ENCODE peak calls at places on chromosomes 3 and 15, in nine cellular contexts. C is RWPE2, L is ovary, M is fibroblast of pulmonary artery, A is A549, I is suprapubic skin, H is spleen, F is fibroblast of lung, V is cardiac fibroblast. O is an unnamed sample.

GRCh38 chr15:57503911-57504598 is 87.6 kb upstream of the MYZAP start:
- DNase-seq in H (no peak), A (no peak), V (peak), M (peak), I (no peak), F (peak), C (no peak), L (peak), O (no peak)

GRCh38 chr15:76696840-76697239 is 208.3 kb downstream of the SCAPER start:
- DNase-seq in V (no peak), I (no peak), L (no peak), M (no peak), F (no peak), C (no peak), A (no peak), H (no peak), O (no peak)

GRCh38 chr3:147705626-147706025 is 296.5 kb downstream of the ZIC1 start:
- DNase-seq in C (no peak), L (no peak), F (no peak), I (no peak), M (no peak), V (no peak), A (no peak), H (no peak), O (no peak)

GRCh38 chr3:14143826-14144225 is 19.0 kb downstream of the TMEM43 start:
- DNase-seq in C (no peak), A (peak), H (no peak), V (peak), I (no peak), L (no peak), M (peak), F (peak), O (no peak)

GRCh38 chr3:144085964-144086363 is 114.3 kb downstream of the DIPK2A start:
- DNase-seq in H (no peak), L (no peak), C (no peak), F (peak), A (peak), I (no peak), M (peak), V (peak), O (no peak)

GRCh38 chr3:132554437-132554836 is 42.6 kb upstream of the ACKR4 start:
- DNase-seq in L (no peak), M (peak), I (no peak), C (no peak), V (peak), F (peak), A (peak), H (no peak), O (no peak)

GRCh38 chr15:43775411-43775965 is 1.3 kb downstream of the ELL3 start:
- DNase-seq in F (peak), M (peak), H (no peak), I (no peak), C (peak), A (peak), V (peak), L (peak), O (no peak)

GRCh38 chr3:25097023-25097422 is 331.0 kb upstream of the RARB start:
- DNase-seq in C (no peak), L (no peak), F (no peak), V (no peak), I (no peak), H (no peak), M (no peak), A (no peak), O (no peak)

GRCh38 chr15:70539409-70539808 is 223.9 kb downstream of the UACA start:
- DNase-seq in F (no peak), C (peak), H (peak), M (no peak), I (peak), L (no peak), V (no peak), A (no peak), O (no peak)

GRCh38 chr15:69810441-69811071 is 287.2 kb downstream of the TLE3 start:
- DNase-seq in C (no peak), M (no peak), A (no peak), V (no peak), I (no peak), L (no peak), H (no peak), F (peak), O (no peak)

GRCh38 chr15:47834093-47834492 is 116.8 kb downstream of the SEMA6D start:
- DNase-seq in L (no peak), H (no peak), A (no peak), F (no peak), V (no peak), C (no peak), M (no peak), I (no peak), O (no peak)

GRCh38 chr3:182568206-182568605 is 225.1 kb upstream of the ATP11B start:
- DNase-seq in V (no peak), I (no peak), H (no peak), M (no peak), A (no peak), F (no peak), L (no peak), C (no peak), O (no peak)

GRCh38 chr3:196948442-196949365 is 6.4 kb upstream of the NCBP2 start:
- DNase-seq in V (no peak), A (no peak), L (no peak), M (peak), C (no peak), I (no peak), F (peak), H (no peak), O (no peak)

GRCh38 chr3:171453175-171453868 is 6.9 kb downstream of the TNIK start:
- DNase-seq in L (no peak), V (no peak), A (no peak), C (no peak), F (peak), I (no peak), H (no peak), M (peak), O (no peak)

GRCh38 chr3:29186982-29187718 is 93.7 kb upstream of the RBMS3 start:
- DNase-seq in F (peak), M (peak), H (no peak), I (no peak), L (no peak), A (peak), C (no peak), V (peak), O (no peak)

GRCh38 chr3:190537131-190537530 is 23.2 kb downstream of the IL1RAP start:
- DNase-seq in F (peak), A (no peak), C (no peak), M (no peak), V (peak), H (no peak), I (no peak), L (no peak), O (no peak)

GRCh38 chr3:126925411-126926171 is 57.3 kb upstream of the PLXNA1 start:
- DNase-seq in M (peak), C (peak), V (peak), A (no peak), H (peak), I (no peak), F (no peak), L (no peak), O (no peak)

GRCh38 chr15:57156210-57156887 is 220.0 kb upstream of the CGNL1 start:
- DNase-seq in A (no peak), L (no peak), M (no peak), I (no peak), V (no peak), F (no peak), H (no peak), C (no peak), O (no peak)

GRCh38 chr3:66492672-66493071 is 8.2 kb downstream of the LRIG1 start:
- DNase-seq in H (no peak), M (no peak), I (no peak), V (no peak), F (no peak), C (no peak), A (no peak), L (no peak), O (no peak)

GRCh38 chr3:157330206-157330605 is 106.4 kb upstream of the PTX3 start:
- DNase-seq in C (no peak), I (no peak), A (no peak), F (no peak), H (no peak), V (no peak), M (no peak), L (no peak), O (no peak)

GRCh38 chr15:43370975-43371974 is at the start of the genes TUBGCP4 and ZSCAN29:
- DNase-seq in C (peak), L (peak), I (peak), V (peak), F (peak), A (peak), H (peak), M (peak), O (peak)

GRCh38 chr3:185958626-185959025 is 20.8 kb upstream of the TRA2B start:
- DNase-seq in M (peak), V (peak), L (no peak), A (no peak), C (no peak), H (no peak), I (no peak), F (no peak), O (no peak)

GRCh38 chr15:31172606-31173005 is 71.1 kb upstream of the TRPM1 start:
- DNase-seq in L (no peak), F (no peak), A (no peak), M (no peak), C (no peak), V (no peak), I (no peak), H (no peak), O (no peak)

GRCh38 chr3:81003817-81004216 is 757.6 kb downstream of the GBE1 start:
- DNase-seq in C (no peak), I (no peak), V (no peak), H (no peak), F (no peak), A (no peak), L (no peak), M (no peak), O (no peak)

GRCh38 chr15:63978511-63979226 is 67.6 kb downstream of the DAPK2 start:
- DNase-seq in V (no peak), H (peak), F (no peak), A (no peak), C (no peak), L (no peak), I (no peak), M (no peak), O (no peak)

GRCh38 chr3:42590989-42591756 is 513 bp downstream of the SS18L2 start:
- DNase-seq in I (no peak), A (no peak), V (peak), L (no peak), F (no peak), H (peak), M (peak), C (no peak), O (no peak)

GRCh38 chr3:178270838-178271237 is 265.4 kb upstream of the KCNMB2 start:
- DNase-seq in A (no peak), C (no peak), I (no peak), V (peak), F (no peak), L (no peak), H (no peak), M (no peak), O (no peak)

GRCh38 chr15:68200016-68200861 is 4.9 kb downstream of the CALML4 start:
- DNase-seq in H (no peak), C (no peak), M (no peak), A (no peak), V (no peak), L (peak), F (no peak), I (no peak), O (no peak)

GRCh38 chr3:31472479-31473390 is 60.0 kb upstream of the STT3B start:
- DNase-seq in M (peak), V (peak), F (peak), H (no peak), L (no peak), A (no peak), I (no peak), C (no peak), O (no peak)

GRCh38 chr15:89768071-89768500 is 8.0 kb upstream of the MESP2 start:
- DNase-seq in L (no peak), M (peak), C (no peak), A (no peak), H (no peak), I (no peak), V (peak), F (peak), O (no peak)

GRCh38 chr3:109072208-109072607 is 45.7 kb downstream of the MORC1 start:
- DNase-seq in A (no peak), V (no peak), F (no peak), L (no peak), I (no peak), M (no peak), C (no peak), H (no peak), O (no peak)

GRCh38 chr15:66294932-66295235 is 1.5 kb downstream of the DIS3L start:
- DNase-seq in L (no peak), A (no peak), H (no peak), I (no peak), V (no peak), M (peak), F (peak), C (no peak), O (no peak)

GRCh38 chr15:99592135-99592845 is 26.5 kb downstream of the MEF2A start:
- DNase-seq in C (no peak), M (peak), H (no peak), A (no peak), F (peak), L (no peak), I (no peak), V (peak), O (no peak)

GRCh38 chr15:68580026-68580882 is 1.5 kb downstream of the CORO2B start:
- DNase-seq in M (no peak), V (no peak), C (no peak), H (peak), L (peak), I (no peak), F (no peak), A (no peak), O (no peak)

GRCh38 chr3:72836923-72837322 is 11.3 kb downstream of the SHQ1 start:
- DNase-seq in C (no peak), H (no peak), F (no peak), A (no peak), I (no peak), V (no peak), M (peak), L (no peak), O (no peak)
- TF ChIP-seq CTCF in C (no peak), H (no peak), F (no peak), A (no peak), I (no peak), V (no peak), M (no peak), L (no peak), O (no peak)

DNA sequence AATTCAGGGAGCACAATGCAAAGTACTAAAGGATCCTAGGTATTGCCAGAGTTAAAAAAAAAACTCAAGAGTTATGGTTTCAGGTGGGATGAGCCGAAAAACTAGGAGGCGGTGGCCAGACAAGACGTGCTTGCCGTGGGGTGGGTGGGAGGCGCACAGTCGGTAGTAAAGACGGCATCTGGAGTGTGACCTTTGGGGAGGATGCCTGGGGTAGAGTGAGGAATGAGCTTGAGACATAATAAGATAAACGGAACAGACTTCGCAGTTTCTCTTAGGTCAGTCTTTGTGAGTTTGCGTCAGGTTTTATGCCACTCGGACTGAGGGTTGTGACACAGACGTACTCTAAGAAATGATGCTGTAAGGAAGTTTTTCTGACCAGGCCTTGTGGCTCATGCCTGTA is 139.6 kb downstream of the LRRK1 start:
- DNase-seq in F (no peak), H (no peak), A (no peak), V (no peak), I (peak), M (no peak), C (peak), L (no peak), O (no peak)
- TF ChIP-seq CTCF in F (no peak), H (no peak), A (no peak), V (no peak), I (no peak), M (no peak), C (no peak), L (no peak), O (no peak)

GRCh38 chr15:88469321-88469720 is 1.8 kb downstream of the MRPS11 start:
- DNase-seq in V (no peak), I (no peak), A (no peak), H (no peak), C (no peak), M (no peak), L (no peak), F (no peak), O (no peak)

GRCh38 chr15:88467073-88467934 is at the start of the genes MRPL46 and MRPS11:
- DNase-seq in V (peak), F (peak), H (peak), M (peak), L (peak), A (peak), C (peak), I (peak), O (peak)

GRCh38 chr15:88465633-88466219 is 1.5 kb downstream of the MRPL46 start:
- DNase-seq in I (no peak), L (no peak), V (peak), F (peak), M (peak), A (peak), H (no peak), C (no peak), O (no peak)

GRCh38 chr15:88470625-88471372 is 3.3 kb downstream of the MRPS11 start:
- DNase-seq in H (no peak), I (peak), L (no peak), C (no peak), A (no peak), M (no peak), V (no peak), F (no peak), O (no peak)

DNA sequence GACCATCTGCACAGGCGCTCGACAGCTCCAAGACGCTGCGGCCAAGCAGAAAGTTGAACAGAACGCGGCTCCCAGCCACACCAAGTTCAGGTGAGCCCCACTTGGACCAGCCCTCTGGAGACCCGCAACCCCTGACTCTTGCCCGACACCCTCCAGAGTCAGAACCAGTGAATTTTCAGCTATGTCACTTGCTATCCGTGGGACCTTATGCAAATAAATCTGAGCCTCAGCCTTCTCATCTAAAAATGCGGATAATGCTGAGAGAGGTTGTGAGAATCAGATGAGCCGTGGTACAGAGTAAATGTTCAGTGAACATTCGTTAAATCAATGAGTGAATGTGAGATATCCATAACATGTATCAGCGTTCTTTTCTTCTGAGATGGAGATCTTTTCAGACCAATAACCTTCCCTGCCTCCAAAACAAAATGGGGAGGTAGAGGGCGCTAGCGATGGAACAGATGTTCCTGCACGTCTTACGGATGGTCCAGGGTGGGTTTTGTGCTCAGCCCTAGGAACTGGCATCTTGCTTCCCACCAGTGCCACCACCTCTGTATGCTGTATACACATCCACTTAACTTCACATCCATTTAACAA is 524 bp downstream of the MRPS11 start:
- DNase-seq in C (no peak), F (peak), I (no peak), H (no peak), A (peak), M (peak), V (peak), L (no peak), O (no peak)
- TF ChIP-seq CTCF in C (peak), F (peak), I (no peak), H (no peak), A (peak), M (peak), V (peak), L (no peak), O (no peak)

GRCh38 chr15:80058851-80059785 is at the start of gene ZFAND6:
- DNase-seq in V (peak), M (peak), A (peak), L (peak), F (peak), I (peak), C (peak), H (peak), O (peak)
- TF ChIP-seq CTCF in V (no peak), M (no peak), A (no peak), L (peak), F (no peak), I (no peak), C (peak), H (no peak), O (no peak)

GRCh38 chr3:9193211-9193610 is 56.2 kb downstream of the SRGAP3 start:
- DNase-seq in I (no peak), A (no peak), F (no peak), C (no peak), H (no peak), V (no peak), M (no peak), L (no peak), O (no peak)
- TF ChIP-seq CTCF in I (no peak), A (no peak), F (no peak), C (no peak), H (no peak), V (no peak), M (no peak), L (no peak), O (no peak)

GRCh38 chr15:83569341-83569740 is 84.6 kb upstream of the ADAMTSL3 start:
- DNase-seq in M (no peak), H (no peak), C (no peak), I (no peak), A (no peak), L (no peak), V (no peak), F (no peak), O (no peak)

GRCh38 chr15:83565133-83565532 is 88.8 kb upstream of the ADAMTSL3 start:
- DNase-seq in C (no peak), H (no peak), F (no peak), V (no peak), M (no peak), L (no peak), A (no peak), I (no peak), O (no peak)

GRCh38 chr15:83567318-83567717 is 86.6 kb upstream of the ADAMTSL3 start:
- DNase-seq in H (no peak), I (no peak), C (no peak), F (no peak), V (peak), M (no peak), A (no peak), L (no peak), O (no peak)

GRCh38 chr15:83561661-83562060 is 92.3 kb upstream of the ADAMTSL3 start:
- DNase-seq in C (no peak), M (no peak), H (no peak), A (no peak), V (no peak), L (no peak), F (no peak), I (no peak), O (no peak)

GRCh38 chr15:83565553-83566159 is 88.3 kb upstream of the ADAMTSL3 start:
- DNase-seq in I (no peak), F (peak), H (no peak), C (no peak), L (no peak), A (peak), V (peak), M (peak), O (no peak)
- TF ChIP-seq CTCF in I (no peak), F (peak), H (peak), C (peak), L (peak), A (peak), V (peak), M (peak), O (peak)